ENCODE peak calls at places on chromosome 21, in five cellular contexts. I is left ventricle myocardium inferior, U is A549, D is brain microvascular endothelial cell, Z is dorsolateral prefrontal cortex. K is an unnamed sample.

GRCh38 chr21:16891821-16892220 is 621.0 kb upstream of the CXADR start:
- DNase-seq in D (peak), Z (no peak), I (no peak), U (peak), K (no peak)

GRCh38 chr21:42465008-42465878 is 30.8 kb downstream of the RSPH1 start:
- DNase-seq in I (no peak), Z (no peak), D (peak), U (no peak), K (no peak)

GRCh38 chr21:42040411-42041180 is 30.4 kb upstream of the ZBTB21 start:
- DNase-seq in D (peak), U (peak), I (no peak), Z (no peak), K (no peak)

GRCh38 chr21:34858559-34858958 is 189.8 kb downstream of the CLIC6 start:
- DNase-seq in D (no peak), Z (no peak), U (no peak), I (no peak), K (no peak)

GRCh38 chr21:39314155-39315027 is 959 bp upstream of the BRWD1 start:
- DNase-seq in I (peak), D (peak), U (peak), Z (peak), K (peak)

GRCh38 chr21:20272791-20273362 is 725.3 kb upstream of the NCAM2 start:
- DNase-seq in Z (no peak), I (no peak), D (no peak), U (no peak), K (no peak)

GRCh38 chr21:35649186-35649585 is 411.1 kb downstream of the SETD4 start:
- DNase-seq in U (no peak), D (peak), I (no peak), Z (no peak), K (no peak)

GRCh38 chr21:41764558-41765392 is 2.1 kb downstream of the RIPK4 start:
- DNase-seq in Z (no peak), I (no peak), U (peak), D (no peak), K (no peak)

GRCh38 chr21:46386726-46387073 is 62.7 kb downstream of the PCNT start:
- DNase-seq in D (no peak), Z (no peak), I (no peak), U (no peak), K (no peak)

GRCh38 chr21:35002879-35003722 is 46.0 kb downstream of the RUNX1 start:
- DNase-seq in Z (no peak), U (no peak), I (no peak), D (peak), K (no peak)

GRCh38 chr21:40905251-40905650 is 58.3 kb upstream of the DSCAM start:
- DNase-seq in U (no peak), Z (no peak), I (no peak), D (no peak), K (no peak)

GRCh38 chr21:15617968-15618367 is 111.8 kb upstream of the USP25 start:
- DNase-seq in U (peak), I (no peak), D (peak), Z (no peak), K (no peak)

GRCh38 chr21:42761776-42762335 is 108.4 kb downstream of the PDE9A start:
- DNase-seq in U (no peak), Z (no peak), I (no peak), D (no peak), K (no peak)

GRCh38 chr21:35027558-35028450 is 21.3 kb downstream of the RUNX1 start:
- DNase-seq in Z (no peak), U (no peak), D (no peak), I (no peak), K (no peak)

GRCh38 chr21:29164330-29164942 is 34.0 kb downstream of the MAP3K7CL start:
- DNase-seq in I (no peak), U (peak), D (peak), Z (no peak), K (no peak)

GRCh38 chr21:42530167-42530518 is 16.5 kb downstream of the SLC37A1 start:
- DNase-seq in Z (no peak), D (no peak), I (no peak), U (no peak), K (no peak)

DNA sequence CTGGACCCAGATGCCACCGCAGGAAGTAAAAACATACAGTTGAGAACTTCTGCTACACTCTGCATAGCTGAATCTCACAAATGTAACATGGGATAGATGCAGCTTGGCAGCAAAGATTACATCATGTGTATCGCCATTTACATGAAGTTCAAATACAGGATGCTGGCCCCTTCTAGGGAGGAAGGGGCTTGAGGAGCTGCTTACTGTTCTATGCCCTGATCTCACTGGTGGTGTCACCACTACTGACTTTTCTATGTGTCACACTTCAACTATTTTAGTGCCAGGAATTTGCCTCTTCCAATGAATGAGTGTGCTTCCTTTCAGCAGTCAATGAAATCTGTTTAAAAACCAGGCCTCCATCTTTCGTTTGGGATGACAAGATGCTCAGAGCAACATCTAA is 31.1 kb downstream of the MRAP start:
- DNase-seq in I (no peak), D (no peak), Z (no peak), U (no peak), K (no peak)
- H3K27ac ChIP-seq in I (peak), D (peak), Z (peak), U (no peak), K (no peak)

GRCh38 chr21:38227401-38227800 is 29.4 kb upstream of the KCNJ15 start:
- DNase-seq in U (no peak), I (no peak), Z (no peak), D (no peak), K (no peak)

GRCh38 chr21:38220270-38220737 is 36.5 kb upstream of the KCNJ15 start:
- DNase-seq in I (no peak), D (no peak), Z (no peak), U (no peak), K (no peak)

GRCh38 chr21:38223893-38224540 is 32.8 kb upstream of the KCNJ15 start:
- DNase-seq in Z (no peak), I (no peak), U (peak), D (peak), K (no peak)

GRCh38 chr21:38219049-38219628 is 37.7 kb upstream of the KCNJ15 start:
- DNase-seq in Z (no peak), I (peak), U (peak), D (peak), K (peak)

DNA sequence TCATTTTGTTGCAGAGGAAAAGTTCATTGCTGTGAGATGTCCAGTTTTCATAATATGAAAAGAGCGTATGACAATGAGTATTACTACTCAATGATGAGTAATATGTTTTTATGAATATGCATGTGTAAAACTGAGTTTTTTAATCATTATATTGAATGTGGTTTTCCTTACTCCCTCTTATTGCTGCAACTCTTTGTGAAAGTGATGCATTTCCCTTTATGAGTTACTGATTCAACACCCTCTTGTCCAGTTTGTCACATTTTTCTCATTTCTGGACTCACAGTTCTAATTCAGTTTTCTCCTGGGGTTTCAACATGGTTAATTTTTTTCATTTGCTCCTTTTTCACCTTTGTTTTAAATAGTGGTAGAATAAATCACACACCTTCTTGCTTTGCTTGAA is 35.2 kb upstream of the KCNJ15 start:
- DNase-seq in Z (no peak), I (no peak), D (no peak), U (no peak), K (no peak)
- H3K4me3 ChIP-seq in Z (no peak), I (no peak), D (no peak), U (no peak), K (no peak)

GRCh38 chr21:18249542-18250152 is 5.0 kb downstream of the CHODL start:
- DNase-seq in U (no peak), I (no peak), D (no peak), Z (no peak), K (no peak)
- TF ChIP-seq CTCF in U (no peak), I (no peak), D (no peak), Z (no peak), K (no peak)

GRCh38 chr21:44712203-44713028 is 1.0 kb upstream of the TSPEAR start:
- DNase-seq in I (no peak), Z (no peak), U (no peak), D (no peak), K (no peak)

GRCh38 chr21:44710756-44711326 is 531 bp downstream of the TSPEAR start:
- DNase-seq in D (no peak), Z (no peak), U (no peak), I (no peak), K (no peak)

GRCh38 chr21:44713130-44713529 is 1.8 kb upstream of the TSPEAR start:
- DNase-seq in U (no peak), D (no peak), Z (no peak), I (no peak), K (no peak)

GRCh38 chr21:44710294-44710665 is 1.1 kb downstream of the TSPEAR start:
- DNase-seq in U (no peak), I (no peak), Z (no peak), D (no peak), K (no peak)

DNA sequence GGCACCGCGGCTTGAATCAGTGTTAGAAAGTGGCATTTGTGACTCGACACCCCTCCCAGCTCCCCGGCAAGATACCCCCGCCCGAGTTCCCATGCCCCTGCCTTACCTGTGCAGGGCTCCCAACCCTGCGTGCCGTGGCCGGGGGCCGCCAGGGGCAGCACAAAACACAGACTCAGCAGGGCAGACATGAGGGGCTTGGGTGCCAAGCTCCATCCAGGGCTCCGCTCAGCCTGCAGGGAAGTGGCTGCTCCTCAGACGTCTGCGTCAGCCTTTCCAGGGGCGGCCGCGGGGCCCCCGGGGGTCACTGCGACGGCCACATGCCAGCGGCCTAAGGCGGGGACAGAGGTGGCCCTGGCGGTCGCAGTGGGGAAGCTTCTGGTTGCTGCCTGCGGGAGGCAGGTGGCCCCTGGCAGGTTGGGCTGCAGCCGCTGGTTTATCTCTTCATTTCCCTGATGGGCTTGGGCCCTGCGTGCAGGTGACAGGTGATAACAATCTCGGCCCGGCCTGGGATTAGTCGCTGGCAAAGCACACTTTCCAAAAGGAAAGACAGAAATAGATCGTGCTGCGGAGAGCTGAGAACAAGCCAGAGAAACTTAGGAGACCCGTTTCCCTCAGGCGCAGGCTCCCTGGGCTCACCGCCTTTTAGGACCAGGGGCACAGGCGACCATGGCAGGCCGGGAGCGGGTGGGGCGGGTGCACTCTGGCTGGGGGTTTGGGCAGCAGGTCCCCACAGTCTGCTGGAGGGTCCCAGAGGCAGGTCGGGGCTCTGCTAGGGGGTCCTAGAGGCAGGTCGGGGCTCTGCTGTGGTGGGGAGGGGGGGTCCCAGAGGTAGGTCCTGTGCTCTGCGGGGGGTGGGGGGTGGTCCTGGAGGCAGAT is at the start of gene TSPEAR:
- DNase-seq in I (no peak), D (no peak), Z (peak), U (no peak), K (no peak)
- H3K27ac ChIP-seq in I (peak), D (no peak), Z (no peak), U (no peak), K (no peak)

DNA sequence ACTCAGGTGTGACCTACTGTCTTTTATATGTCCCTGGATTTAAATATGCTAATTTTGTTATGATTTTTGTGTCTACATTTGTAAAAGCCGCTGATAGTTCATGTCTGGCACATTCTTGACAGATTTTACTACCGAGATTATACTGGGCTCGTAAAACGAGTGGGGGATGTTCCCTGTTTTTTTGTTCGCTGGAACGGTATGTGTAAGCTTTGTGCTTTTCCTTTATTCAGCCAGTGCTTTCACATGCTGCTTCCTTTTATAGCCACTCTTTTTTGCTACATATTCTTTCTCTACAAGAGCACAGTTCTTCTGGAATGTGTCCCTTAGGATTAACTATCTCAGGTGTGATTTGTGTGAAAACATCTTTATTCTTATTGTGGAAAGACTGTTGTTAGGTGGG is 46.6 kb downstream of the ADARB1 start:
- DNase-seq in I (no peak), Z (no peak), D (no peak), U (no peak), K (no peak)
- H3K4me3 ChIP-seq in I (no peak), Z (no peak), D (no peak), U (no peak), K (no peak)

GRCh38 chr21:37172646-37173045 is 94.5 kb downstream of the VPS26C start:
- DNase-seq in I (no peak), Z (no peak), D (no peak), U (no peak), K (no peak)

GRCh38 chr21:37164742-37165141 is 91.7 kb downstream of the TTC3 start:
- DNase-seq in U (no peak), I (no peak), Z (no peak), D (no peak), K (no peak)

GRCh38 chr21:37168666-37169065 is 95.6 kb downstream of the TTC3 start:
- DNase-seq in U (no peak), D (no peak), I (no peak), Z (no peak), K (no peak)

GRCh38 chr21:37165606-37166005 is 92.6 kb downstream of the TTC3 start:
- DNase-seq in Z (no peak), D (no peak), I (no peak), U (no peak), K (no peak)

DNA sequence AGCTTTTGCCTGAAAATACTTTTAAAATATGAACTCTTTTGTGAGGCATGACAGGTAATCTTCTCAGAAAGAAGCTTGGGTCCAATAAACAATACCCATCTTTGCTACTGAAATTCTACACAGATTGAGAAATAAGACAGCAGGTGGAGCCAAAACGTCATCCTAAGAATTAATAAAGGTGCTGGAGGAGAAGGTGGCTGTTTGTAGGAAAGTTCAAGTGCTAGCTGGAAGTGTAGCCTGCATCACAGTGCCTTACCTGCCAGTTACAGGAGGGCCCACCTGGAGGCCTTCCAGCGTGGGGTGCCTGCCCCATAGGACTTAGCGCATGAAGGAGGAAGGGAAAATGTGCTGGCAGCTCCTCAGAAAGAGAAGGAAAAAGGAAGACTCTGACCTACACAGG is 93.7 kb downstream of the TTC3 start:
- DNase-seq in I (no peak), Z (no peak), D (no peak), U (peak), K (no peak)
- TF ChIP-seq CTCF in I (peak), Z (no peak), D (peak), U (peak), K (peak)